ENCODE peak calls at places on chromosomes 11 and 22, in five cellular contexts. S, I, H, B and U are unnamed samples.

GRCh38 chr11:15863411-15863810 is 492.9 kb downstream of the SOX6 start:
- DNase-seq in S (no peak), I (peak), H (no peak), B (no peak), U (no peak)

GRCh38 chr11:10654211-10655150 is 39.1 kb downstream of the IRAG1 start:
- DNase-seq in S (no peak), I (peak), H (no peak), B (no peak), U (no peak)

GRCh38 chr11:62710001-62710345 is 2.5 kb downstream of the GNG3 start:
- DNase-seq in S (no peak), I (no peak), H (no peak), B (no peak), U (no peak)

GRCh38 chr22:24953294-24954113 is 988 bp downstream of the KIAA1671 start:
- DNase-seq in S (no peak), I (peak), H (no peak), B (no peak), U (no peak)

GRCh38 chr22:36252754-36253522 is at the start of gene APOL1:
- DNase-seq in S (no peak), I (no peak), H (no peak), B (no peak), U (no peak)

GRCh38 chr11:62922653-62923371 is 1.6 kb upstream of the CHRM1 start:
- DNase-seq in S (no peak), I (no peak), H (no peak), B (peak), U (no peak)

GRCh38 chr11:112965601-112966125 is 4.4 kb downstream of the NCAM1 start:
- DNase-seq in S (no peak), I (peak), H (no peak), B (no peak), U (no peak)

GRCh38 chr11:59289782-59290181 is 68.9 kb upstream of the OR5AN1 start:
- DNase-seq in S (no peak), I (no peak), H (no peak), B (no peak), U (no peak)

GRCh38 chr22:21688706-21689381 is 23.0 kb downstream of the PPIL2 start:
- DNase-seq in S (no peak), I (no peak), H (no peak), B (no peak), U (no peak)

GRCh38 chr11:40230821-40231220 is 1228.6 kb downstream of the LRRC4C start:
- DNase-seq in S (no peak), I (no peak), H (no peak), B (no peak), U (no peak)

GRCh38 chr11:126680109-126680508 is 320.5 kb downstream of the KIRREL3 start:
- DNase-seq in S (no peak), I (no peak), H (no peak), B (no peak), U (no peak)

GRCh38 chr11:47233989-47234668 is 14.5 kb downstream of the ACP2 start:
- DNase-seq in S (no peak), I (no peak), H (peak), B (no peak), U (no peak)

GRCh38 chr11:84870486-84870885 is 756.7 kb downstream of the DLG2 start:
- DNase-seq in S (no peak), I (no peak), H (no peak), B (no peak), U (no peak)

GRCh38 chr11:119149371-119150275 is 771 bp downstream of the ABCG4 start:
- DNase-seq in S (no peak), I (peak), H (no peak), B (no peak), U (no peak)

GRCh38 chr22:40720538-40721256 is 41.4 kb downstream of the MCHR1 start:
- DNase-seq in S (no peak), I (no peak), H (no peak), B (no peak), U (no peak)

GRCh38 chr11:76076749-76077148 is 129.6 kb downstream of the WNT11 start:
- DNase-seq in S (no peak), I (no peak), H (no peak), B (no peak), U (no peak)

GRCh38 chr11:2266586-2267305 is 3.6 kb downstream of the ASCL2 start:
- DNase-seq in S (no peak), I (no peak), H (no peak), B (no peak), U (no peak)

GRCh38 chr11:95498731-95499396 is 267.9 kb upstream of the SESN3 start:
- DNase-seq in S (no peak), I (no peak), H (no peak), B (no peak), U (no peak)

GRCh38 chr22:31630331-31631329 is 31.4 kb downstream of the PISD start:
- DNase-seq in S (no peak), I (peak), H (peak), B (peak), U (peak)

GRCh38 chr11:115168229-115168671 is 336.0 kb downstream of the CADM1 start:
- DNase-seq in S (peak), I (no peak), H (no peak), B (peak), U (no peak)

GRCh38 chr11:3073029-3073435 is 15.8 kb upstream of the CARS1 start:
- DNase-seq in S (peak), I (no peak), H (no peak), B (no peak), U (peak)

GRCh38 chr22:21593406-21594232 is 26.1 kb downstream of the UBE2L3 start:
- DNase-seq in S (no peak), I (no peak), H (no peak), B (no peak), U (no peak)

GRCh38 chr11:120858740-120859139 is 165.2 kb upstream of the TBCEL start:
- DNase-seq in S (no peak), I (peak), H (peak), B (no peak), U (peak)

GRCh38 chr11:65353900-65354264 is 669 bp upstream of the TIGD3 start:
- DNase-seq in S (no peak), I (no peak), H (no peak), B (peak), U (no peak)

GRCh38 chr11:65353376-65353775 is 1.2 kb upstream of the TIGD3 start:
- DNase-seq in S (no peak), I (no peak), H (no peak), B (no peak), U (no peak)

GRCh38 chr11:65351511-65351910 is 3.0 kb upstream of the TIGD3 start:
- DNase-seq in S (no peak), I (no peak), H (no peak), B (no peak), U (no peak)

GRCh38 chr11:65354265-65355012 is at the start of gene TIGD3:
- DNase-seq in S (peak), I (peak), H (peak), B (peak), U (peak)

DNA sequence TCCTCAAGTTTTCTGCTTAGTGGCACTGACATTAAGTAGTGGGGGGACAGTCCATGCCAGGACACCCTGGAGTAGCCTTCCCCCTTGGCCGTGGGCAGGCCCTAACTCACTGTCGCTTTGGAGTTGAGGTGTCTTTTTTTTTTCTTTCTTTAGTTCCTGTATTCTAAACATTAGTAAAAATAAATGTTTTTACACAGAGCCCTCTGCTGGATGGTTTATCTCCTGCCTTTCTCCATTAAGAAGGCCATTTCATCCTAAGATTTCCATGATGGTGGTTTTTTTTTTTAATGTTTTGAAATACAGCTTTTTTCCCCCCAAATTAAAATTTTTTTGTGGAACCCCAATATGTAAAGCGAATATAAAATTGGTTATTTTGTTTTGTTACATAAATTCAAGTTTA is 1.8 kb upstream of the TIGD3 start:
- DNase-seq in S (no peak), I (no peak), H (no peak), B (no peak), U (no peak)
- TF ChIP-seq CTCF in S (peak), I (peak), H (peak), B (peak), U (peak)

GRCh38 chr22:37534445-37534844 is 15.2 kb upstream of the CARD10 start:
- DNase-seq in S (no peak), I (no peak), H (no peak), B (no peak), U (no peak)

GRCh38 chr22:37533995-37534394 is 14.8 kb upstream of the CARD10 start:
- DNase-seq in S (no peak), I (no peak), H (peak), B (no peak), U (peak)

GRCh38 chr22:37535159-37535558 is 15.9 kb upstream of the CARD10 start:
- DNase-seq in S (no peak), I (no peak), H (no peak), B (no peak), U (no peak)

GRCh38 chr22:37542959-37543358 is 17.3 kb upstream of the CDC42EP1 start:
- DNase-seq in S (no peak), I (no peak), H (no peak), B (no peak), U (no peak)

DNA sequence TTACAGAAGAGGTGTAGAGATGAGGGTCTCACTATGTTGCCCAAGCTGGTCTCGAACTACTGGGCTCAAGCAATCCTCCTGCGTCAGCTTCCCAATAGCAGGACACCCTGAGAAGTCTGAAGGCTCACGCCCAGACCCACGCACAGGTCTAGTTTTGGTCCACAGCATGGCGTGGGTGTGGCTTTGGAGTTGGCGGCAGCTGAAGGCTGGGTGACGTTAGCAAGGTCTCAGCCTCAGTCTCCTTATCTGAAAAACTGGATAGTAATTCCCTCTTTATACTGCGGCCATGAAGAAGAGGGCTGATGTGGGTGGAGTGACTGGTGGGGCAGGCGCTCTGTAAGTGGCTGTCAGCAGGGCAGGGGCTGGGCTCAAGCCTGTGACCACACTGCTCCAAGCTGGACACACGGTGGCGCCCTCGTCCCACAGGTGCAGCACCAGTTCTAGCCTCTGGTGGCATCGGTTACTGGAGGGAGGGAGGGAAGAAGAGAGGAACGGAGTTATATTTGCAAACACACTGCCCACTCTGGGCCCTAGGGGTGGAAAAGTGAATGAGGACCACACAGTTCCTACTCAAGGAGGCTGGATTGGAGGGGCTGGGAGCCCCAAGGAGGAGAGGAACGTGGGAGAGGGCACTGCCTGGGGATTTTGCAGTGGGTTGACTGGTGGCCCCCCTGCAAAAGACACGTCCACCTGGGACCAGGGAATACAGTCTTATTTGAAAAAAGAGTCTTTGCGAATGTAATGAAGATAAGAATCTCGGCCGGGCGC is 19.6 kb upstream of the CARD10 start:
- DNase-seq in S (no peak), I (peak), H (peak), B (peak), U (peak)
- H3K4me3 ChIP-seq in S (no peak), I (no peak), H (no peak), B (no peak), U (no peak)

GRCh38 chr22:48553694-48554308 is 1273.9 kb downstream of the BRD1 start:
- DNase-seq in S (no peak), I (no peak), H (no peak), B (no peak), U (no peak)

GRCh38 chr22:48556751-48557150 is 1270.9 kb downstream of the BRD1 start:
- DNase-seq in S (no peak), I (no peak), H (no peak), B (no peak), U (no peak)

GRCh38 chr22:48553119-48553518 is 1274.6 kb downstream of the BRD1 start:
- DNase-seq in S (no peak), I (no peak), H (no peak), B (no peak), U (no peak)

GRCh38 chr22:48555606-48556005 is 1272.1 kb downstream of the BRD1 start:
- DNase-seq in S (no peak), I (no peak), H (no peak), B (no peak), U (no peak)

GRCh38 chr22:48554893-48555552 is 1272.7 kb downstream of the BRD1 start:
- DNase-seq in S (no peak), I (no peak), H (no peak), B (no peak), U (no peak)
- TF ChIP-seq CTCF in S (no peak), I (no peak), H (no peak), B (no peak), U (no peak)

DNA sequence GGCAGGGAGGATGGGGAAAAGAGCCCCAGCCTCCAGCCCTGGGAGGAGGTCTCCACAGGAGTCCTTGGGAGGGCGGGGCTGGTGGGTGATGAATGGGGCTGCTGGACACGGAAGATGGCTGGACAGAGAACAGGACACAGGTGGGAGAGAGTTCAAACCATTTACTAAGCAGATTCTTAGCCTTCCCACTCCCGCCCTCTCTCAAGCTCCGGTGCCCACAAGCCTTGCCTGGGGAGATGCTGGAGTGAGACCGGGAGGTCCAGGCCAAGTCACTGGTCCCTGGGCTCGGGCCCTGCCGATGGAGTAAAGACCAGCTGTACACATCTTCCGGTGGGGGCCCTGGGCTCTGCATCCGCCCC is 1.4 kb downstream of the CLDN5 start:
- DNase-seq in S (no peak), I (no peak), H (no peak), B (no peak), U (no peak)
- H3K4me3 ChIP-seq in S (no peak), I (no peak), H (peak), B (no peak), U (no peak)

DNA sequence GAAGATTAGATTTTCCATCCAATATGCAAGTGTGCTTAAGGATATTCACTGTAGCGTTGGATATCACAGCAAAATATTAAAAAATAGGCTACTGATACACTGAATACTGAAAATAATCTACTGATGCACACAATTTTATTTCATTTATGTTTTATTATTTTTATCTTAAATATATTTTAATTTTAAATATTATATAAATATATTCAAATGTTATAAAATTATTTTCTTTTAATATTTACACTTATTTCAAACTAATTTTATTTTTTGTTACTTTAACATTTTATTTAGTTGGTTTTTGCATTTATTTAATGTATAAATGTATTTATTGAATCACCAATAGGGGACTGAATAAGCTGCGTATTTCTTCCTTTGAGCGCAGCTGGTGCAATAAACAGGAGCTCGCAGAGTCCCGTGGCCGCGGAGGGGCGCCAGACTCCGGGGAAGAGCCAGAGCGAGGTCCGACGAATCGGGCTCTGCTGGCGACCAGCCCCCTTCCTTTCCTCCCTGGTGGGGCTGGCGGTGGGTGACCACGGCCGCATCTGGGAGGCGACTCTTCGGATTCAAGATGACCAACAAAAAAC is 12.2 kb downstream of the MMP3 start:
- DNase-seq in S (no peak), I (peak), H (peak), B (no peak), U (no peak)
- TF ChIP-seq CTCF in S (peak), I (peak), H (peak), B (peak), U (peak)

GRCh38 chr22:19082101-19082500 is 40.1 kb downstream of the DGCR2 start:
- DNase-seq in S (no peak), I (no peak), H (no peak), B (no peak), U (no peak)

GRCh38 chr22:19082793-19083192 is 39.4 kb downstream of the DGCR2 start:
- DNase-seq in S (no peak), I (no peak), H (no peak), B (no peak), U (no peak)

GRCh38 chr22:19086944-19087343 is 35.3 kb downstream of the DGCR2 start:
- DNase-seq in S (no peak), I (no peak), H (peak), B (no peak), U (no peak)

GRCh38 chr22:19086417-19086816 is 35.8 kb downstream of the DGCR2 start:
- DNase-seq in S (no peak), I (no peak), H (no peak), B (no peak), U (no peak)

DNA sequence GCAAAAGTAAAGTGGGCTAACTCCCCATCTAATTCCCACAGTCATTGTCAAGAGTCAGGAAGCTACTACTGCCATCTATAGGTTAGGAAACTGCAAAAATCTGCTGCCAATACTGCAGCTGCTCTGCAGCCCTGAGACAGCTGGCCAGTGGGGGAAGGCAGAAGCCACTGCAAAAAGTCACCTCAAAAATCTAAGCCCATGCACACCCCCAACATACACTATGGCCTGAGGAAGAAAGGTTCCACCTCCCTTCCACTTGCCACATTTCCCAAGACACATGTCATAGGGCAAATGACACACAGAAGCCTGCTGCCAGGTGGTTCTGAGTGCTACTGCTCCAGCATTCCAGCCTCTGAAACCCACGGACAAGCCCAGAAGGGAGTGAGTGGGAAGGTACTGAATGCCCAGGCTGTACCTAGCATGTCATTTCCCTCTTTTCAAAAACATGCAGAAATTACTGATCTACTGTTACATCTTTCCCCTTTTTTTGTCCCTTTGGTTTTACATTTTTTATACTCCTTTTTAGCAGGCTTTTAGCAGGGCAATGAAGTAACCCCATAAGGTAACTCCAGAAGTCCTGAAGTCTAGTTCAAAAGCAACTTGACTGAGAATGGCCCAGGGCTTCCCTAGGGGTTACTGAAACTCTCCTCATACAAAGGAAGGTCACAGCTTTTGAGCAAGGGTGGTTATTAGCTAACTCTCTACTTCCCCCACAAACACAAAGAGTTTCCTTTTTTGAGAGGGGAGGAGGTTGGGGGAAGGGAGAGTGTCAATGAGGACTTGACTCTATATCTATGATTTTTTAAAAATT is 36.8 kb downstream of the DGCR2 start:
- DNase-seq in S (no peak), I (no peak), H (peak), B (no peak), U (no peak)
- H3K4me3 ChIP-seq in S (no peak), I (no peak), H (no peak), B (no peak), U (no peak)

GRCh38 chr11:11770274-11770673 is 71.5 kb upstream of the USP47 start:
- DNase-seq in S (no peak), I (no peak), H (no peak), B (no peak), U (no peak)

GRCh38 chr11:11772865-11773515 is 68.8 kb upstream of the USP47 start:
- DNase-seq in S (no peak), I (no peak), H (no peak), B (no peak), U (no peak)

GRCh38 chr11:11770921-11771484 is 70.8 kb upstream of the USP47 start:
- DNase-seq in S (no peak), I (no peak), H (no peak), B (no peak), U (no peak)

GRCh38 chr11:11769362-11769761 is 72.4 kb upstream of the USP47 start:
- DNase-seq in S (no peak), I (no peak), H (no peak), B (no peak), U (no peak)

DNA sequence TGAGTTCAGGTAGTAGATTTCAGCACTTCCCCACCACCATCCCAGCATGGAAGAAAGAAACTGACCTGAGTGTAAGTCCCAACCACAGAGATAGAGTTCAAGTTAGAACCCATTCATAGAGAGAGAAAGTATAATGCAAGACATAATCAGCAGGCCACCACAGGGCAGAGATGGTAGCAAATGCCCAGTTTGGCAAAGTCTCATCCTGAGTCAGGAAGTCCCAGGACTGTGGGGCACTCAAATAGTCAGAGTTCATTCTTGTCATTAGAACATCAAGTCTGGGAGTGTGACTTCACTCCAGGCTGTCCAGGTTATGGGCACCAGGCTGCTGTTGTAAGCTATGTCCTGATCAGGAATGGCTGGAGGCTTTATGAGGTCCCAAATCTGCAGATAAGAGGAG is 72.0 kb upstream of the USP47 start:
- DNase-seq in S (no peak), I (no peak), H (no peak), B (no peak), U (no peak)
- TF ChIP-seq CTCF in S (no peak), I (no peak), H (no peak), B (no peak), U (no peak)

GRCh38 chr11:91527380-91528030 is 697.1 kb upstream of the FAT3 start:
- DNase-seq in S (no peak), I (no peak), H (no peak), B (no peak), U (no peak)
- H3K4me3 ChIP-seq in S (no peak), I (no peak), H (no peak), B (no peak), U (no peak)